ENCODE peak calls at places on chromosomes 1 and 21, in five cellular contexts. K, G, Z, M and Y are unnamed samples.

GRCh38 chr1:40363721-40364120 is 9.8 kb upstream of the SMAP2 start:
- DNase-seq in K (no peak), G (peak), Z (no peak), M (no peak), Y (no peak)

GRCh38 chr1:87478231-87478630 is 149.6 kb downstream of the LMO4 start:
- DNase-seq in K (no peak), G (peak), Z (no peak), M (peak), Y (no peak)

GRCh38 chr21:15183712-15184353 is 119.0 kb upstream of the NRIP1 start:
- DNase-seq in K (no peak), G (no peak), Z (no peak), M (no peak), Y (no peak)

GRCh38 chr1:92210701-92211100 is 7.0 kb upstream of the C1orf146 start:
- DNase-seq in K (no peak), G (no peak), Z (no peak), M (no peak), Y (no peak)

GRCh38 chr1:53949023-53949611 is 3.0 kb downstream of the LRRC42 start:
- DNase-seq in K (peak), G (peak), Z (no peak), M (no peak), Y (peak)

GRCh38 chr1:177334276-177334675 is 163.5 kb downstream of the BRINP2 start:
- DNase-seq in K (peak), G (no peak), Z (no peak), M (no peak), Y (no peak)

GRCh38 chr1:172845865-172846264 is 187.0 kb downstream of the FASLG start:
- DNase-seq in K (no peak), G (no peak), Z (no peak), M (no peak), Y (no peak)

GRCh38 chr1:209746469-209747269 is 9.2 kb upstream of the TRAF3IP3 start:
- DNase-seq in K (no peak), G (no peak), Z (no peak), M (no peak), Y (no peak)

GRCh38 chr1:110636149-110636935 is 30.2 kb upstream of the KCNA2 start:
- DNase-seq in K (no peak), G (no peak), Z (no peak), M (no peak), Y (no peak)

GRCh38 chr1:68624233-68624632 is 127.4 kb upstream of the DEPDC1 start:
- DNase-seq in K (no peak), G (no peak), Z (no peak), M (no peak), Y (no peak)

GRCh38 chr1:41439234-41439633 is 45.2 kb downstream of the EDN2 start:
- DNase-seq in K (no peak), G (no peak), Z (no peak), M (no peak), Y (no peak)

GRCh38 chr1:231423648-231424047 is 1.6 kb upstream of the EGLN1 start:
- DNase-seq in K (peak), G (no peak), Z (no peak), M (no peak), Y (no peak)

GRCh38 chr1:155531624-155532023 is 31.0 kb downstream of the ASH1L start:
- DNase-seq in K (peak), G (no peak), Z (no peak), M (no peak), Y (no peak)

GRCh38 chr1:183841950-183842816 is 37.3 kb downstream of the RGL1 start:
- DNase-seq in K (peak), G (no peak), Z (peak), M (no peak), Y (no peak)

GRCh38 chr1:26278835-26279597 is 870 bp upstream of the SH3BGRL3 start:
- DNase-seq in K (peak), G (no peak), Z (no peak), M (no peak), Y (no peak)

GRCh38 chr1:192539450-192540132 is 36.0 kb upstream of the RGS1 start:
- DNase-seq in K (peak), G (no peak), Z (peak), M (peak), Y (no peak)

GRCh38 chr1:120178799-120179419 is 2.6 kb upstream of the SEC22B start:
- DNase-seq in K (peak), G (peak), Z (no peak), M (no peak), Y (no peak)

GRCh38 chr1:38006008-38006828 is 904 bp upstream of the FHL3 start:
- DNase-seq in K (no peak), G (no peak), Z (no peak), M (no peak), Y (no peak)

GRCh38 chr1:4062041-4062440 is 162.0 kb upstream of the C1orf174 start:
- DNase-seq in K (no peak), G (no peak), Z (no peak), M (no peak), Y (no peak)

GRCh38 chr21:25708467-25709065 is 26.1 kb downstream of the ATP5PF start:
- DNase-seq in K (peak), G (no peak), Z (no peak), M (peak), Y (peak)

GRCh38 chr1:84247425-84248220 is 53.9 kb upstream of the SAMD13 start:
- DNase-seq in K (peak), G (no peak), Z (peak), M (peak), Y (no peak)

GRCh38 chr1:43317817-43318471 is 17.2 kb downstream of the TIE1 start:
- DNase-seq in K (no peak), G (no peak), Z (no peak), M (no peak), Y (no peak)

GRCh38 chr1:46535063-46535462 is 16.4 kb downstream of the KNCN start:
- DNase-seq in K (peak), G (no peak), Z (no peak), M (peak), Y (no peak)

GRCh38 chr1:205774277-205775014 is 836 bp downstream of the RAB29 start:
- DNase-seq in K (peak), G (peak), Z (no peak), M (no peak), Y (no peak)

GRCh38 chr1:94160811-94161210 is 39.9 kb upstream of the ABCA4 start:
- DNase-seq in K (peak), G (no peak), Z (peak), M (peak), Y (no peak)

GRCh38 chr1:168419746-168420145 is 124.1 kb downstream of the XCL2 start:
- DNase-seq in K (no peak), G (no peak), Z (no peak), M (no peak), Y (no peak)

GRCh38 chr1:234326493-234327366 is 46.5 kb upstream of the COA6 start:
- DNase-seq in K (peak), G (peak), Z (no peak), M (peak), Y (peak)

GRCh38 chr1:165695011-165695410 is 3.4 kb downstream of the ALDH9A1 start:
- DNase-seq in K (peak), G (no peak), Z (no peak), M (no peak), Y (no peak)

GRCh38 chr1:19835573-19835972 is 20.5 kb upstream of the RNF186 start:
- DNase-seq in K (no peak), G (no peak), Z (no peak), M (no peak), Y (no peak)

GRCh38 chr1:2019162-2019542 is at the start of gene GABRD:
- DNase-seq in K (peak), G (no peak), Z (no peak), M (no peak), Y (peak)

GRCh38 chr1:175801979-175802378 is 58.6 kb upstream of the TNR start:
- DNase-seq in K (no peak), G (no peak), Z (no peak), M (no peak), Y (no peak)

GRCh38 chr1:10508511-10508951 is 33.8 kb downstream of the PEX14 start:
- DNase-seq in K (no peak), G (peak), Z (peak), M (no peak), Y (no peak)

GRCh38 chr1:65163193-65163805 is 15.3 kb downstream of the AK4 start:
- DNase-seq in K (no peak), G (no peak), Z (no peak), M (no peak), Y (no peak)

GRCh38 chr1:150872572-150872971 is 3.8 kb downstream of the ARNT start:
- DNase-seq in K (no peak), G (no peak), Z (no peak), M (no peak), Y (no peak)

GRCh38 chr1:150873521-150873920 is 2.9 kb downstream of the ARNT start:
- DNase-seq in K (no peak), G (no peak), Z (no peak), M (no peak), Y (no peak)

GRCh38 chr1:150874455-150875196 is 1.8 kb downstream of the ARNT start:
- DNase-seq in K (no peak), G (no peak), Z (no peak), M (no peak), Y (no peak)

GRCh38 chr1:150875197-150876110 is 945 bp downstream of the ARNT start:
- DNase-seq in K (peak), G (no peak), Z (no peak), M (no peak), Y (no peak)

DNA sequence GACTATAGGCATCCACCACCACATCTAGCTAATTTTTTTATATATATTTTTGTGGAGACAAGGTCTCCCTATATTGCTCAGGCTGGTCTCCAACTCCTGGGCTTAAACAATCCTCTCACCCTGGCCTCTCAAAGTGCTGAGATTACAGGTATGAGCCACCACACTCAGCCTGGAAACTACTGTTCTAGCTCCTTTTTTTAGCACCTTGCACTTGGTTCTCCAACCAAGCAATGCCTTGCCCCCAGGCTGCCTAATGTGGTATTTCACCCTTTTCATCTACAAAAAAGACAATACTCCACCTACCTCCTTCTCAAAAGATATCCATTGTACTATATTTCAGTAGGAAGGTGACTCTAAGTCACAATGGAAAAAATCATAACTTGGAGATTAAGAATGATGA is 6.7 kb downstream of the ARNT start:
- DNase-seq in K (no peak), G (no peak), Z (no peak), M (no peak), Y (no peak)
- TF ChIP-seq CTCF in K (no peak), G (peak), Z (no peak), M (no peak), Y (no peak)

DNA sequence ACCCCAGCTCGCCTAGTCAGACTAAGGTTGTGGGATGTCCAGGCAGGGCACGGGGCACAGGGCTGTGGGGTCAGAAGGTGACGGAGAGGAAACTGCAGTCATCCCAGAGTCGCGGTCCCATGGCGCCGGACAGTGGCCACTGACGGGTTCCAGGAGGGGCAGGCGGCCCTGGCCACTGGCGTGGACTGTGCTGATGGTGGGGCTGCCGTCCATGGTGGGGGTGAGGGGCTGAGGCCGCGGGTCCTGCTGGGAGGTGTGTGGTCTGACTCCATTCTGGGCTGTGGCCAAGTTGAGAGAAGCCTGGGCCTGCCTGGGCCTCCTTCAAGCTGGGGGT is 32.0 kb downstream of the PCNT start:
- DNase-seq in K (no peak), G (no peak), Z (no peak), M (no peak), Y (no peak)
- TF ChIP-seq CTCF in K (no peak), G (no peak), Z (no peak), M (no peak), Y (no peak)

GRCh38 chr1:203320546-203321272 is 15.4 kb downstream of the BTG2 start:
- DNase-seq in K (peak), G (peak), Z (no peak), M (no peak), Y (no peak)
- TF ChIP-seq CTCF in K (no peak), G (peak), Z (no peak), M (no peak), Y (no peak)

GRCh38 chr1:73813726-73814125 is 384.2 kb downstream of the LRRIQ3 start:
- DNase-seq in K (peak), G (no peak), Z (no peak), M (no peak), Y (no peak)
- TF ChIP-seq CTCF in K (peak), G (no peak), Z (no peak), M (no peak), Y (no peak)

DNA sequence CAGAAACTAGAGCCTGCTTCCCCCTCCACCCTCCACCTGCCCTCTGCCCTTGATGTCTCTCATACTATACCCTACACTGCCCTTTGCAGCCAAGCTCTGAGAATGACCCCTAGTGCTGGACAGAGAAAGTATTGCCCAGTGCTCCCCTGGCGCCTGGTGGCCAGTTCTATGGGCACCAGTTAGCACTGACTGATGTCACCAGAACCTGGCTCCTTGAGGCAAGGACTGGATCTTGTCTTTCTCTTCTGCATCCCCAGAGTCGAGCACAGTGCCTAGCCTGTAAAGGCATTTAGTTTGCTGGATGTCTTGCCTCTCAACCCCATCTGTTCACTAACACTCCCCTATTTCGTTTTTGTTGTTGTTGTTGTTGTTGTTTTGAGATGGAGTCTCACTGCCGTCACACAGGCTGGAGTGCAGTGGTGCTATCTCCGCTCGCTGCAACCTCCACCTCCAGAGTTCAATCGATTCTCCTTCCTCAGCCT is 5.9 kb downstream of the PHLDA3 start:
- DNase-seq in K (peak), G (peak), Z (no peak), M (no peak), Y (no peak)
- TF ChIP-seq CTCF in K (no peak), G (peak), Z (peak), M (peak), Y (peak)

DNA sequence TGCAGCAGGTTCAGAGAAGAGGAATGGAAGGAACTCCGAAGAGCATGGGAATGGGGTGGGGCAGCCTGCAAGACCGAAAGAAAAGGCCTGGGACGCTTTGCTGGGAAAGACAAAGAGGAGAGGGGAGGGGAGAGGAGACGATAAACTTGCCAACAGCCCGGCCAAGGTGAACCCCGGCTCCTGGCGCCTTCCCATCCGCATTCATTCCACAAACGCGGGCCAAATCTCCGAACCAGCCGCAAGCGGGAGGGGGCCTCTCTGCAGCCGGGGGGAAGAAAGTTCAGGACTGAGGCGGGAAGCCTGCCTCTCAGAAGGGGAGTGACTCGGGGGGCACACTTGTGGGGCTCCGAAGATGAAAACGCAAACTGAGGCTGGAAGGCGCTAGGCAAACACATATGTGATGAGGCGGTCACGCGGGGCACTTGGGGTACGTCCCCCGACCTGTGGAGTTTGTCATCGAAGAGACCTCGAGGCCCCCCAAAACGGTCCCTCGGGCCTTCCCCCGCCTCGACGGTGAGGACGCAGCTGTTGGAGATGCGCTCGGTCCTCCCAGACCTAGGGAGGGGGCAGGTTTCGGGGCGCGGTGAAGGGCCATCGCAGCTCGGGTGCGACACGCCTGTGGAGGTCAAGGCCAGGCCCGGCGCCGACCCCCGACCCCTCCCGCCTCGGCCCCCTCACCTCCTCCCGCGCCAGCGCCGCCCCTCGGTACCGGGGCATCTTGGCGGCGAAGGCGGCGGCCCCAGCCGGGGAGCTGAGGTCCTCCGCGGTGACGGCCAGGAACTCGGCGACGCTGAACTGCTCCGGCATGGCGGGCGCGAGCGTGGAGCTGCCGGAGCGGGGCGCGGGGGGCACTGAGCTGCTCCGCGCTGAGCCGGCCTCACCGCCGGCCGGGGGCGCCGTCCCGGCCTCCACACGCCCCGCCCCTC is at the start of gene ASAP3:
- DNase-seq in K (peak), G (peak), Z (no peak), M (no peak), Y (peak)
- TF ChIP-seq CTCF in K (peak), G (peak), Z (peak), M (no peak), Y (no peak)